ENCODE peak calls at places on chromosome 1, in six cellular contexts. U is LoVo, L is iPS-NIHi11, N is NCI-H1694, I is kidney epithelial cell, M is EL. O is an unnamed sample.

GRCh38 chr1:164660415-164661174 is 101.6 kb downstream of the PBX1 start:
- DNase-seq in U (peak), L (no peak), N (no peak), I (peak), M (peak), O (no peak)

GRCh38 chr1:32947669-32948068 is 16.9 kb downstream of the RNF19B start:
- DNase-seq in U (no peak), L (no peak), N (no peak), I (no peak), M (no peak), O (no peak)

GRCh38 chr1:179599623-179600249 is 8.1 kb downstream of the TDRD5 start:
- DNase-seq in U (peak), L (no peak), N (peak), I (no peak), M (peak), O (peak)

GRCh38 chr1:165737196-165737595 is 31.5 kb downstream of the TMCO1 start:
- DNase-seq in U (no peak), L (no peak), N (no peak), I (no peak), M (peak), O (no peak)

GRCh38 chr1:110218739-110219138 is 8.6 kb downstream of the KCNC4 start:
- DNase-seq in U (no peak), L (peak), N (no peak), I (no peak), M (no peak), O (no peak)

GRCh38 chr1:160768295-160768657 is 27.7 kb upstream of the LY9 start:
- DNase-seq in U (no peak), L (peak), N (peak), I (no peak), M (peak), O (no peak)

GRCh38 chr1:165847486-165847885 is 20.1 kb downstream of the UCK2 start:
- DNase-seq in U (no peak), L (no peak), N (no peak), I (no peak), M (no peak), O (no peak)

GRCh38 chr1:54885863-54886723 is 902 bp downstream of the DHCR24 start:
- DNase-seq in U (peak), L (peak), N (no peak), I (no peak), M (peak), O (peak)

GRCh38 chr1:22739648-22740385 is 29.2 kb downstream of the EPHB2 start:
- DNase-seq in U (no peak), L (no peak), N (no peak), I (peak), M (peak), O (no peak)

O was measured in NCI-H524.